ENCODE peak calls at places on chromosome 9, in seven cellular contexts. X, E, W, T, D, J and L are unnamed samples.

GRCh38 chr9:127569819-127570401 is 42.2 kb upstream of the STXBP1 start:
- DNase-seq in J (no peak), E (peak; percentile 58), W (no peak), X (no peak), T (no peak), D (no peak), L (no peak)

GRCh38 chr9:97579914-97580313 is 53.3 kb downstream of the TSTD2 start:
- DNase-seq in W (no peak), D (no peak), E (no peak), X (no peak), J (no peak), T (no peak), L (no peak)

GRCh38 chr9:136485049-136485647 is 2.3 kb upstream of the SEC16A start:
- DNase-seq in E (peak; percentile 89), X (peak; percentile 90), D (peak; percentile 88), W (peak; percentile 53), J (peak; percentile 86), T (peak; percentile 90), L (peak; percentile 86)

GRCh38 chr9:73065439-73065838 is 86.2 kb upstream of the ANXA1 start:
- DNase-seq in E (no peak), X (no peak), J (no peak), W (no peak), T (no peak), D (no peak), L (no peak)

GRCh38 chr9:38256461-38256860 is 136.0 kb upstream of the ALDH1B1 start:
- DNase-seq in T (no peak), X (no peak), E (no peak), W (no peak), J (no peak), D (no peak), L (no peak)

GRCh38 chr9:75239176-75239575 is 150.9 kb downstream of the OSTF1 start:
- DNase-seq in D (no peak), E (peak; percentile 63), X (peak; percentile 35), W (no peak), J (no peak), T (no peak), L (peak; percentile 10)

GRCh38 chr9:16092627-16093091 is 539.8 kb downstream of the CCDC171 start:
- DNase-seq in W (no peak), E (peak; percentile 16), J (no peak), X (no peak), D (peak; percentile 55), T (no peak), L (peak; percentile 37)

GRCh38 chr9:4489919-4490704 is at the start of gene SLC1A1:
- DNase-seq in T (no peak), W (no peak), E (peak; percentile 80), D (peak; percentile 76), J (peak; percentile 49), X (peak; percentile 84), L (peak; percentile 36)

GRCh38 chr9:34633851-34634550 is 3.6 kb downstream of the SIGMAR1 start:
- DNase-seq in D (peak; percentile 82), E (peak; percentile 72), T (peak; percentile 72), J (peak; percentile 64), X (peak; percentile 80), W (no peak), L (peak; percentile 54)

GRCh38 chr9:108477538-108478006 is 378.2 kb downstream of the ACTL7B start:
- DNase-seq in E (no peak), T (no peak), D (no peak), X (no peak), W (peak; percentile 44), J (no peak), L (no peak)

GRCh38 chr9:94663139-94663538 is 23.8 kb upstream of the FBP1 start:
- DNase-seq in W (no peak), T (no peak), J (no peak), E (no peak), D (no peak), X (peak; percentile 33), L (no peak)

GRCh38 chr9:114372971-114373591 is 14.7 kb downstream of the AKNA start:
- DNase-seq in D (peak; percentile 76), E (peak; percentile 47), T (no peak), X (no peak), W (no peak), J (peak; percentile 51), L (no peak)

GRCh38 chr9:76412638-76413037 is 18.4 kb upstream of the RFK start:
- DNase-seq in T (no peak), X (no peak), J (no peak), E (no peak), W (no peak), D (no peak), L (no peak)

GRCh38 chr9:127233582-127234350 is 30.8 kb upstream of the GARNL3 start:
- DNase-seq in D (no peak), T (no peak), W (no peak), E (no peak), X (no peak), J (no peak), L (no peak)

DNA sequence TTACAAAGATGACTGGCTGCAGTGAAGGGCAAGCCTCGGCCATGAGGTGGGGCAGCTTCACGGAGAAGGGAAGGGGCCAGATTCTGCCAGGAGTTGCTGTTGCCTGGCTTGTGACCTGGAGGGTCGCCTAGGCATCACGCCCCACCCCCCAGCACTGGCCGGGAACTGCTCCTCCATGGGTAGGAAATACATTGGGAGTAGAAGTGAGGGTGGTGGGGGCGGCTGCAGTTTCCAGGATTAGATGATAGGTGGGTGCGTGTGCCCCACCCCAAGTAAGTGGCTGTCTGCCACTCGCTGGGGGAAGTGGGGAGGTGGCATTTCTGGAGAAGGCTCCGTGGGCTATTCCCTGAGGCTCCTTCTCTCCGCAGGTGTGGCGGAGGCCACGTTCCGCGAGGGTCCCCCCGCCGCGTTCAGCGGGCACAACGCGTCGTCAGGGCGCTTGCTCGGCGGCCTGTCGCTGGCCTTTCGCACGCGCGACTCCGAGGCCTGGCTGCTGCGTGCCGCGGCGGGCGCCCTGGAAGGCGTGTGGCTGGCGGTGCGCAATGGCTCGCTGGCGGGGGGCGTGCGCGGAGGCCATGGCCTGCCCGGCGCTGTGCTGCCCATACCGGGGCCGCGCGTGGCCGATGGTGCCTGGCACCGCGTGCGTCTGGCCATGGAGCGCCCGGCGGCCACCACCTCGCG is 16.9 kb downstream of the CRB2 start:
- DNase-seq in E (no peak), J (no peak), X (no peak), D (no peak), W (no peak), T (no peak), L (no peak)
- H3K27me3 ChIP-seq in E (peaks cover 18% of the 10 kb centered on the region), J (peaks cover 78% of the 10 kb centered on the region), X (peaks cover 31% of the 10 kb centered on the region), D (no peaks in the 10 kb centered on the region), W (peaks cover 81% of the 10 kb centered on the region), T (no peaks in the 10 kb centered on the region), L (peaks cover 85% of the 10 kb centered on the region)

DNA sequence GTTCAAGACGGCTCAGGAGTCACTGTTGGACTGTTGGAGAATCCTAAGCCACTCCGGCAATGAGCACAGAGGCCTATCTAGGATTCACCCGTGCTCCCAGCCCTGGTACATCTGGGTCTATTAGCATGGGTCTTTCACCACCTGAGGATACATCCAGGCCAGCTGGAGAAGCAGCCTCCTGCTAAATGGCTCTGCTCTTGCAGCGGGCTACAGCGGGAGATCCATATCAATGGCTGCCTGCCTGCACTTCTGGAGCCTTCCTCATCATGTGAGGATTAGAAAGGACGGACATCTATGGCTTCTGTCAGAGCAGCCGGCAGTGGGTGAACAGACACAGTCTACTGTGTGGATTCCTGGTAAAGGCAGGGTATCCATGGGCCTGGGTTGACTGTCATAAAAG is 357.4 kb downstream of the MLLT3 start:
- DNase-seq in W (no peak), X (no peak), J (no peak), D (no peak), E (no peak), T (no peak), L (no peak)
- H3K27ac ChIP-seq in W (no peak overlapping the region), X (no peak overlapping the region), J (no peak overlapping the region), D (no peak overlapping the region), E (no peak overlapping the region), T (no peak overlapping the region), L (no peak overlapping the region)

GRCh38 chr9:19485193-19485592 is 76.4 kb downstream of the ACER2 start:
- DNase-seq in J (no peak), W (no peak), D (no peak), E (no peak), T (no peak), X (no peak), L (no peak)

GRCh38 chr9:19484699-19485098 is 75.9 kb downstream of the ACER2 start:
- DNase-seq in J (no peak), X (no peak), E (no peak), T (no peak), D (no peak), W (no peak), L (no peak)

GRCh38 chr9:19488721-19489120 is 79.9 kb downstream of the ACER2 start:
- DNase-seq in J (no peak), D (no peak), E (no peak), W (no peak), T (peak; percentile 87), X (no peak), L (no peak)

GRCh38 chr9:19490269-19490668 is 81.5 kb downstream of the ACER2 start:
- DNase-seq in D (no peak), X (no peak), J (no peak), T (no peak), W (no peak), E (no peak), L (no peak)

GRCh38 chr9:19486803-19487202 is 78.0 kb downstream of the ACER2 start:
- DNase-seq in X (no peak), J (no peak), W (no peak), D (no peak), T (no peak), E (no peak), L (no peak)
- TF ChIP-seq CTCF in X (no peak), J (no peak), W (no peak), D (no peak), T (no peak), E (no peak), L (no peak)

GRCh38 chr9:129655142-129655541 is 10.3 kb upstream of the PRRX2 start:
- DNase-seq in D (no peak), J (no peak), E (no peak), X (no peak), W (no peak), T (no peak), L (no peak)

GRCh38 chr9:129654641-129655040 is 10.8 kb upstream of the PRRX2 start:
- DNase-seq in E (no peak), X (no peak), W (no peak), T (no peak), J (no peak), D (no peak), L (no peak)

GRCh38 chr9:129656795-129657390 is 8.6 kb upstream of the PRRX2 start:
- DNase-seq in E (no peak), D (no peak), X (no peak), J (no peak), W (peak; percentile 24), T (no peak), L (no peak)

GRCh38 chr9:129650680-129651235 is 8.8 kb upstream of the ASB6 start:
- DNase-seq in X (no peak), D (no peak), E (no peak), J (no peak), T (no peak), W (no peak), L (no peak)

DNA sequence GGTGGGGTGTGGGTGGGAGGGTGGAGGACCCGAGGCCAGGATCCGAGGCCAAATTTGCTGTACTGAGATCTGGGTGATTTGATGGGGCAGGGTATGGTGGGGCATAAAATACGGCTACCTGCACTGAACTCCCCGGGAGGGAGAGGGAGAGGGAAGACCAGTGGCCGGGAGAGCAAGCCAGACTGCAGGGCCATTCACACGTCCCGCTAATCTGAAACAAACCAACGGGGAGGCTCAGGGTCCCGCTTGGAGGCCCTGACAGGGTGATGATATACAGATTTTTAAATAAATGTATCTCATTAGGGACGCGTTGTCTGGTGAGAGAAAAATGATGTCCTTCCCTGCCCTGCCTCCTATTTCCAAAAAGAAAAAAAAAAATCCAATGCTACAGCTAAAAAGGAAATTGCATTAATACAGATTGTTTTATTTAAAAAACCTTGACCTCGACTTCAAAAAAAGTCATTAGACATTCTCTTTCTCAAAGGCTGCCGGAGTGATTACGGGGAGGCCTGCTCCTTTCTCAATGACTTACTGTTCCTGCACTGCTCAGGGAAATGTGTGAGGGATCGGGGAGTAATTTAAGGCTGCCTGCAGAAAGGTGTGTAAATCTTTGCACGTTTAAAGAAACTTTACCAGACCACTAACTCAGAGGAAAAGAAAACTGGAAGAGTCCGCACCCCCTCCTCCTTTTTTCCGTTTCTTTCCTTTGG is 11.5 kb upstream of the PRRX2 start:
- DNase-seq in W (no peak), E (no peak), D (no peak), J (no peak), X (no peak), T (no peak), L (no peak)
- H3K27me3 ChIP-seq in W (no peaks in the 10 kb centered on the region), E (no peaks in the 10 kb centered on the region), D (no peaks in the 10 kb centered on the region), J (no peaks in the 10 kb centered on the region), X (no peaks in the 10 kb centered on the region), T (no peaks in the 10 kb centered on the region), L (no peaks in the 10 kb centered on the region)